ENCODE peak calls at places on chromosomes 3 and 15, in four cellular contexts. E is EL; O is NCI-H460; C is naive thymus-derived CD4-positive, alpha-beta T cell. M is an unnamed sample.

GRCh38 chr15:81270781-81271491 is 53.0 kb downstream of the STARD5 start:
- DNase-seq in E (peak; percentile 43), O (no peak), C (no peak), M (no peak)

GRCh38 chr3:186053954-186054353 is 54.9 kb downstream of the ETV5 start:
- DNase-seq in E (no peak), O (no peak), C (no peak), M (no peak)

GRCh38 chr3:172530566-172530965 is 7.3 kb upstream of the TNFSF10 start:
- DNase-seq in E (no peak), O (no peak), C (no peak), M (no peak)

GRCh38 chr3:44021646-44022594 is 219.8 kb upstream of the TOPAZ1 start:
- DNase-seq in E (no peak), O (no peak), C (no peak), M (no peak)

GRCh38 chr3:188331166-188331565 is 177.2 kb downstream of the LPP start:
- DNase-seq in E (no peak), O (no peak), C (no peak), M (no peak)

GRCh38 chr3:45057557-45057956 is 31.5 kb downstream of the CLEC3B start:
- DNase-seq in E (no peak), O (no peak), C (no peak), M (no peak)

GRCh38 chr15:69446947-69447346 is 5.7 kb upstream of the RPLP1 start:
- DNase-seq in E (no peak), O (no peak), C (no peak), M (no peak)

GRCh38 chr3:100709840-100710235 is 544 bp downstream of the TFG start:
- DNase-seq in E (peak; percentile 41), O (no peak), C (peak; percentile 15), M (no peak)

GRCh38 chr15:25179673-25180511 is 225.1 kb downstream of the SNRPN start:
- DNase-seq in E (no peak), O (no peak), C (no peak), M (peak; percentile 4)

GRCh38 chr3:56689303-56689702 is 6.2 kb upstream of the TASOR start:
- DNase-seq in E (no peak), O (no peak), C (no peak), M (no peak)

GRCh38 chr3:108250626-108251025 is 28.4 kb upstream of the IFT57 start:
- DNase-seq in E (peak; percentile 3), O (no peak), C (no peak), M (no peak)

GRCh38 chr3:195189821-195190220 is 81.1 kb downstream of the XXYLT1 start:
- DNase-seq in E (no peak), O (no peak), C (no peak), M (no peak)

GRCh38 chr15:22895465-22896190 is 57.2 kb downstream of the NIPA2 start:
- DNase-seq in E (peak; percentile 83), O (no peak), C (no peak), M (no peak)

GRCh38 chr15:44728576-44729393 is 7.5 kb upstream of the TRIM69 start:
- DNase-seq in E (peak; percentile 99), O (peak; percentile 98), C (peak; percentile 97), M (peak; percentile 75)

GRCh38 chr3:13042127-13042931 is 30.9 kb downstream of the IQSEC1 start:
- DNase-seq in E (no peak), O (no peak), C (no peak), M (no peak)

GRCh38 chr3:5411786-5412185 is 224.3 kb downstream of the EDEM1 start:
- DNase-seq in E (no peak), O (no peak), C (no peak), M (no peak)

GRCh38 chr3:158703566-158703965 is 28.7 kb downstream of the RARRES1 start:
- DNase-seq in E (no peak), O (no peak), C (no peak), M (no peak)

GRCh38 chr15:85771781-85772445 is 22.8 kb downstream of the KLHL25 start:
- DNase-seq in E (no peak), O (no peak), C (no peak), M (no peak)

GRCh38 chr3:131174752-131175151 is 148.1 kb downstream of the NEK11 start:
- DNase-seq in E (peak; percentile 42), O (no peak), C (no peak), M (no peak)

GRCh38 chr15:94943863-94944262 is 712.5 kb downstream of the MCTP2 start:
- DNase-seq in E (no peak), O (no peak), C (no peak), M (no peak)

GRCh38 chr3:126982125-126982521 is 792 bp upstream of the PLXNA1 start:
- DNase-seq in E (peak; percentile 67), O (no peak), C (no peak), M (peak; percentile 86)

GRCh38 chr3:64224826-64225606 is at the start of gene PRICKLE2:
- DNase-seq in E (peak; percentile 94), O (no peak), C (no peak), M (no peak)

GRCh38 chr3:89690649-89691048 is 583.2 kb downstream of the EPHA3 start:
- DNase-seq in E (no peak), O (no peak), C (no peak), M (no peak)

GRCh38 chr3:69248394-69248793 is 126.0 kb upstream of the LMOD3 start:
- DNase-seq in E (no peak), O (no peak), C (no peak), M (no peak)

GRCh38 chr15:70258369-70259029 is 160.8 kb upstream of the TLE3 start:
- DNase-seq in E (peak; percentile 16), O (no peak), C (peak; percentile 54), M (peak; percentile 60)

GRCh38 chr3:49716169-49716568 is 3.3 kb downstream of the AMIGO3 start:
- DNase-seq in E (no peak), O (no peak), C (no peak), M (no peak)

GRCh38 chr15:81126887-81127286 is 7.2 kb upstream of the CFAP161 start:
- DNase-seq in E (no peak), O (no peak), C (no peak), M (no peak)

GRCh38 chr3:183895296-183895695 is 10.6 kb upstream of the PARL start:
- DNase-seq in E (peak; percentile 63), O (peak; percentile 45), C (peak; percentile 19), M (peak; percentile 76)

GRCh38 chr3:153166206-153166605 is 4.2 kb downstream of the RAP2B start:
- DNase-seq in E (peak; percentile 34), O (no peak), C (no peak), M (no peak)

GRCh38 chr3:169288548-169288947 is 375.0 kb downstream of the MECOM start:
- DNase-seq in E (no peak), O (no peak), C (no peak), M (no peak)

GRCh38 chr15:70309035-70309434 is 211.3 kb upstream of the TLE3 start:
- DNase-seq in E (no peak), O (no peak), C (no peak), M (no peak)

M was measured in B cell.